ENCODE peak calls at places on chromosome 13, in five cellular contexts. K is prostate gland, N is fibroblast of lung, O is breast epithelium, R is IMR-90. Z is an unnamed sample.

GRCh38 chr13:52882803-52883202 is 34.4 kb upstream of the PCDH8 start:
- DNase-seq in O (no peak), N (no peak), R (no peak), K (no peak), Z (no peak)

GRCh38 chr13:83691966-83692365 is 190.3 kb downstream of the SLITRK1 start:
- DNase-seq in O (no peak), R (no peak), N (peak), K (no peak), Z (no peak)

GRCh38 chr13:32164622-32165268 is 133.2 kb downstream of the FRY start:
- DNase-seq in R (peak), O (no peak), N (peak), K (no peak), Z (peak)

GRCh38 chr13:84413016-84413415 is 530.7 kb upstream of the SLITRK1 start:
- DNase-seq in R (no peak), N (no peak), O (no peak), K (no peak), Z (no peak)

GRCh38 chr13:31045621-31046081 is 113.2 kb downstream of the TEX26 start:
- DNase-seq in R (peak), N (peak), O (no peak), K (no peak), Z (no peak)

GRCh38 chr13:20658451-20658850 is 45.0 kb upstream of the IL17D start:
- DNase-seq in K (no peak), R (no peak), N (no peak), O (no peak), Z (no peak)

GRCh38 chr13:76696370-76696769 is 189.8 kb downstream of the KCTD12 start:
- DNase-seq in R (peak), O (no peak), K (no peak), N (no peak), Z (no peak)

GRCh38 chr13:73417012-73417615 is 358.3 kb downstream of the KLF5 start:
- DNase-seq in R (no peak), O (no peak), K (no peak), N (no peak), Z (peak)

GRCh38 chr13:29175245-29175873 is 355.2 kb downstream of the MTUS2 start:
- DNase-seq in O (no peak), K (no peak), R (no peak), N (no peak), Z (no peak)

GRCh38 chr13:99700468-99700867 is 199.2 kb downstream of the TM9SF2 start:
- DNase-seq in K (no peak), O (no peak), N (no peak), R (no peak), Z (no peak)

GRCh38 chr13:48411281-48412099 is 1.4 kb downstream of the LPAR6 start:
- DNase-seq in O (no peak), N (no peak), R (peak), K (no peak), Z (no peak)

GRCh38 chr13:113997845-113998751 is 24.2 kb upstream of the C13orf46 start:
- DNase-seq in N (peak), R (peak), O (no peak), K (no peak), Z (peak)

GRCh38 chr13:45847554-45848224 is 3.9 kb downstream of the SIAH3 start:
- DNase-seq in K (no peak), R (no peak), N (no peak), O (no peak), Z (no peak)

GRCh38 chr13:90839061-90839460 is 508.4 kb upstream of the MIR17HG start:
- DNase-seq in K (no peak), N (no peak), R (no peak), O (no peak), Z (no peak)

GRCh38 chr13:101412076-101412475 is 4.2 kb downstream of the NALCN start:
- DNase-seq in R (no peak), K (no peak), N (no peak), O (no peak), Z (no peak)

GRCh38 chr13:93882086-93882651 is 597.3 kb downstream of the DCT start:
- DNase-seq in N (peak), K (no peak), R (peak), O (no peak), Z (no peak)

GRCh38 chr13:25114220-25114619 is 18.3 kb downstream of the PABPC3 start:
- DNase-seq in N (peak), O (peak), K (peak), R (peak), Z (peak)

GRCh38 chr13:109998808-109999528 is 212.6 kb upstream of the IRS2 start:
- DNase-seq in K (no peak), N (peak), O (no peak), R (peak), Z (no peak)
- TF ChIP-seq CTCF in K (no peak), N (no peak), O (no peak), R (no peak), Z (no peak)

GRCh38 chr13:108218044-108218974 is at the start of gene ABHD13:
- DNase-seq in R (peak), O (peak), N (peak), K (peak), Z (peak)
- TF ChIP-seq CTCF in R (no peak), O (no peak), N (no peak), K (no peak), Z (no peak)

GRCh38 chr13:42350141-42350540 is 78.2 kb downstream of the AKAP11 start:
- DNase-seq in O (no peak), N (no peak), R (no peak), K (no peak), Z (no peak)

GRCh38 chr13:42360046-42360445 is 88.1 kb downstream of the AKAP11 start:
- DNase-seq in O (no peak), N (no peak), K (no peak), R (no peak), Z (no peak)

GRCh38 chr13:42355118-42355840 is 83.3 kb downstream of the AKAP11 start:
- DNase-seq in K (no peak), R (no peak), O (no peak), N (no peak), Z (no peak)

GRCh38 chr13:42355841-42356575 is 84.1 kb downstream of the AKAP11 start:
- DNase-seq in O (no peak), K (no peak), N (no peak), R (no peak), Z (no peak)

GRCh38 chr13:42354246-42355117 is 82.5 kb downstream of the AKAP11 start:
- DNase-seq in O (no peak), N (peak), R (peak), K (no peak), Z (no peak)
- TF ChIP-seq CTCF in O (no peak), N (peak), R (no peak), K (no peak), Z (no peak)

DNA sequence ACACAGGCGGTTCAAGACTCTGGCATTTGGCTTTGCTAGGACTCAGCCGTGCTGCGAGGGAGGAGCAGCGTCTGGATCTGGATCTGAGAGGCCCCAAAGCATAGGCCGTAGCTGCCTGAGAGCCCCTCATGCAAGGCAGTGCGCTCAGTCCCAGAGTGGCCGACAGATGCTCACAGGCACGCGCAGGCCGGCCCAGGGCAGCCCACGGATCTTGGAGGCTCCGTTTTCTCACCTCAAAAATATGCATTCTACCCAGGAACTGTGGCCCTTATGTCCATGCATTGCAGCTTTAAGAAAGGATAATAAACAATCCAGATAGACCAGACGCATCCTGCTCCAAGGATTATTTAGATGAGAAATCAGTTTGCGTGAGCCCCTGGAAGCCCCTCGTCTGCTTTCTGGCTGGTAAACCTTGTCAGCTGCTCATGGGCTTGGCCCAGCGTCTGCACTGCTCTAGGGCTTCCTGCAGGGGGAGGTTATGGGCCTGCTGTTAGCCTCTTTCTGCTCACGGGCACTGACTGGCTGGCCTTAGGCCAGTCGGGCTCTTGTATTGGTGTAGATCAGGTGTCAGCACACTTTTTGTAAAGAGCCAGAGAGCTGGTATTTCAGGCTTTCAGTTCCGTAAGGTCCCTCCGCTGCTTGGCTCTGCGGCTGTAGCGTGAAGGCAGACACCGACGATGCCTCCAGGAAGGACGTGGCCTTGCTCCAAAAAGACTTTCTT is 24.2 kb downstream of the TEX29 start:
- DNase-seq in K (peak), N (peak), O (no peak), R (peak), Z (peak)
- TF ChIP-seq CTCF in K (peak), N (peak), O (no peak), R (peak), Z (peak)

GRCh38 chr13:112188298-112188610 is 121.3 kb downstream of the SOX1 start:
- DNase-seq in R (no peak), N (no peak), K (no peak), O (no peak), Z (no peak)
- TF ChIP-seq CTCF in R (no peak), N (no peak), K (no peak), O (no peak), Z (no peak)

GRCh38 chr13:36453518-36453917 is 21.2 kb downstream of the CCNA1 start:
- DNase-seq in N (no peak), O (no peak), R (peak), K (no peak), Z (no peak)
- TF ChIP-seq CTCF in N (peak), O (no peak), R (peak), K (no peak), Z (peak)

GRCh38 chr13:97849305-97849704 is 104.2 kb upstream of the IPO5 start:
- DNase-seq in N (peak), O (no peak), K (no peak), R (peak), Z (no peak)
- TF ChIP-seq CTCF in N (peak), O (no peak), K (no peak), R (peak), Z (peak)

GRCh38 chr13:22757530-22758120 is 423.2 kb upstream of the SGCG start:
- DNase-seq in O (no peak), N (peak), R (peak), K (no peak), Z (no peak)
- TF ChIP-seq CTCF in O (no peak), N (peak), R (peak), K (no peak), Z (peak)

GRCh38 chr13:65236841-65237418 is 1993.2 kb downstream of the PCDH9 start:
- DNase-seq in R (no peak), K (no peak), N (no peak), O (no peak), Z (no peak)
- TF ChIP-seq CTCF in R (no peak), K (no peak), N (no peak), O (no peak), Z (no peak)

GRCh38 chr13:33312150-33312908 is 26.8 kb upstream of the STARD13 start:
- DNase-seq in O (no peak), R (peak), N (peak), K (no peak), Z (no peak)
- TF ChIP-seq CTCF in O (no peak), R (peak), N (peak), K (peak), Z (peak)